ENCODE peak calls at places on chromosome 1, in five cellular contexts. One of them, this sample, is unnamed.

GRCh38 chr1:222974496-222974895 is 159.7 kb downstream of the DISP1 start:
- DNase-seq in CD8-positive, alpha-beta memory T cell: no peak
- DNase-seq in HCT116: no peak
- DNase-seq in IMR-90: peak
- DNase-seq in CD4-positive, alpha-beta T cell: no peak
- DNase-seq in this sample: no peak

GRCh38 chr1:90964444-90965035 is 57.3 kb downstream of the ZNF644 start:
- DNase-seq in IMR-90: peak
- DNase-seq in HCT116: peak
- DNase-seq in CD4-positive, alpha-beta T cell: no peak
- DNase-seq in CD8-positive, alpha-beta memory T cell: no peak
- DNase-seq in this sample: no peak

GRCh38 chr1:117970251-117970650 is 40.7 kb downstream of the WDR3 start:
- DNase-seq in CD4-positive, alpha-beta T cell: no peak
- DNase-seq in HCT116: no peak
- DNase-seq in CD8-positive, alpha-beta memory T cell: no peak
- DNase-seq in IMR-90: no peak
- DNase-seq in this sample: no peak

GRCh38 chr1:211324992-211325775 is 1.4 kb upstream of the TRAF5 start:
- DNase-seq in HCT116: no peak
- DNase-seq in IMR-90: no peak
- DNase-seq in CD4-positive, alpha-beta T cell: no peak
- DNase-seq in CD8-positive, alpha-beta memory T cell: no peak
- DNase-seq in this sample: no peak

GRCh38 chr1:31760901-31761470 is 3.2 kb downstream of the ADGRB2 start:
- DNase-seq in IMR-90: peak
- DNase-seq in CD4-positive, alpha-beta T cell: peak
- DNase-seq in CD8-positive, alpha-beta memory T cell: peak
- DNase-seq in HCT116: no peak
- DNase-seq in this sample: no peak

GRCh38 chr1:18978706-18979105 is 22.2 kb upstream of the IFFO2 start:
- DNase-seq in IMR-90: no peak
- DNase-seq in HCT116: no peak
- DNase-seq in CD8-positive, alpha-beta memory T cell: no peak
- DNase-seq in CD4-positive, alpha-beta T cell: no peak
- DNase-seq in this sample: no peak

GRCh38 chr1:62433861-62434611 is 2.8 kb upstream of the USP1 start:
- DNase-seq in CD8-positive, alpha-beta memory T cell: no peak
- DNase-seq in IMR-90: no peak
- DNase-seq in CD4-positive, alpha-beta T cell: no peak
- DNase-seq in HCT116: no peak
- DNase-seq in this sample: no peak

GRCh38 chr1:202005958-202006357 is 4.4 kb upstream of the ELF3 start:
- DNase-seq in IMR-90: no peak
- DNase-seq in HCT116: no peak
- DNase-seq in CD8-positive, alpha-beta memory T cell: no peak
- DNase-seq in CD4-positive, alpha-beta T cell: no peak
- DNase-seq in this sample: no peak

GRCh38 chr1:235088907-235089306 is 39.7 kb downstream of the TOMM20 start:
- DNase-seq in CD4-positive, alpha-beta T cell: no peak
- DNase-seq in IMR-90: no peak
- DNase-seq in HCT116: no peak
- DNase-seq in CD8-positive, alpha-beta memory T cell: no peak
- DNase-seq in this sample: no peak

GRCh38 chr1:100631015-100631521 is 88.5 kb upstream of the VCAM1 start:
- DNase-seq in CD8-positive, alpha-beta memory T cell: no peak
- DNase-seq in CD4-positive, alpha-beta T cell: no peak
- DNase-seq in HCT116: no peak
- DNase-seq in IMR-90: peak
- DNase-seq in this sample: no peak

GRCh38 chr1:203690730-203691129 is 64.1 kb downstream of the ATP2B4 start:
- DNase-seq in IMR-90: no peak
- DNase-seq in CD8-positive, alpha-beta memory T cell: no peak
- DNase-seq in HCT116: no peak
- DNase-seq in CD4-positive, alpha-beta T cell: no peak
- DNase-seq in this sample: no peak

GRCh38 chr1:181263444-181263843 is 174.9 kb downstream of the IER5 start:
- DNase-seq in CD8-positive, alpha-beta memory T cell: no peak
- DNase-seq in HCT116: no peak
- DNase-seq in CD4-positive, alpha-beta T cell: no peak
- DNase-seq in IMR-90: no peak
- DNase-seq in this sample: no peak
- H3K27ac ChIP-seq in CD8-positive, alpha-beta memory T cell: no peak
- H3K27ac ChIP-seq in HCT116: no peak
- H3K27ac ChIP-seq in CD4-positive, alpha-beta T cell: no peak
- H3K27ac ChIP-seq in IMR-90: no peak
- H3K27ac ChIP-seq in this sample: no peak

GRCh38 chr1:9836632-9836960 is 12.8 kb upstream of the CLSTN1 start:
- DNase-seq in IMR-90: no peak
- DNase-seq in CD8-positive, alpha-beta memory T cell: no peak
- DNase-seq in CD4-positive, alpha-beta T cell: no peak
- DNase-seq in HCT116: no peak
- DNase-seq in this sample: peak
- H3K27ac ChIP-seq in IMR-90: no peak
- H3K27ac ChIP-seq in CD8-positive, alpha-beta memory T cell: no peak
- H3K27ac ChIP-seq in CD4-positive, alpha-beta T cell: no peak
- H3K27ac ChIP-seq in HCT116: no peak
- H3K27ac ChIP-seq in this sample: peak

GRCh38 chr1:226983998-226984364 is 43.9 kb downstream of the COQ8A start:
- DNase-seq in CD8-positive, alpha-beta memory T cell: no peak
- DNase-seq in IMR-90: no peak
- DNase-seq in CD4-positive, alpha-beta T cell: no peak
- DNase-seq in HCT116: no peak
- DNase-seq in this sample: no peak

GRCh38 chr1:226983247-226983997 is 43.3 kb downstream of the COQ8A start:
- DNase-seq in IMR-90: no peak
- DNase-seq in CD8-positive, alpha-beta memory T cell: no peak
- DNase-seq in CD4-positive, alpha-beta T cell: no peak
- DNase-seq in HCT116: no peak
- DNase-seq in this sample: no peak

GRCh38 chr1:226981838-226982237 is 41.7 kb downstream of the COQ8A start:
- DNase-seq in CD8-positive, alpha-beta memory T cell: no peak
- DNase-seq in HCT116: no peak
- DNase-seq in IMR-90: no peak
- DNase-seq in CD4-positive, alpha-beta T cell: no peak
- DNase-seq in this sample: no peak

GRCh38 chr1:226981386-226981817 is 41.3 kb downstream of the COQ8A start:
- DNase-seq in IMR-90: no peak
- DNase-seq in CD8-positive, alpha-beta memory T cell: no peak
- DNase-seq in HCT116: no peak
- DNase-seq in CD4-positive, alpha-beta T cell: no peak
- DNase-seq in this sample: no peak

GRCh38 chr1:226982451-226983177 is 42.5 kb downstream of the COQ8A start:
- DNase-seq in HCT116: no peak
- DNase-seq in CD4-positive, alpha-beta T cell: no peak
- DNase-seq in IMR-90: no peak
- DNase-seq in CD8-positive, alpha-beta memory T cell: no peak
- DNase-seq in this sample: no peak
- H3K27ac ChIP-seq in HCT116: no peak
- H3K27ac ChIP-seq in CD4-positive, alpha-beta T cell: no peak
- H3K27ac ChIP-seq in IMR-90: no peak
- H3K27ac ChIP-seq in CD8-positive, alpha-beta memory T cell: no peak
- H3K27ac ChIP-seq in this sample: no peak

DNA sequence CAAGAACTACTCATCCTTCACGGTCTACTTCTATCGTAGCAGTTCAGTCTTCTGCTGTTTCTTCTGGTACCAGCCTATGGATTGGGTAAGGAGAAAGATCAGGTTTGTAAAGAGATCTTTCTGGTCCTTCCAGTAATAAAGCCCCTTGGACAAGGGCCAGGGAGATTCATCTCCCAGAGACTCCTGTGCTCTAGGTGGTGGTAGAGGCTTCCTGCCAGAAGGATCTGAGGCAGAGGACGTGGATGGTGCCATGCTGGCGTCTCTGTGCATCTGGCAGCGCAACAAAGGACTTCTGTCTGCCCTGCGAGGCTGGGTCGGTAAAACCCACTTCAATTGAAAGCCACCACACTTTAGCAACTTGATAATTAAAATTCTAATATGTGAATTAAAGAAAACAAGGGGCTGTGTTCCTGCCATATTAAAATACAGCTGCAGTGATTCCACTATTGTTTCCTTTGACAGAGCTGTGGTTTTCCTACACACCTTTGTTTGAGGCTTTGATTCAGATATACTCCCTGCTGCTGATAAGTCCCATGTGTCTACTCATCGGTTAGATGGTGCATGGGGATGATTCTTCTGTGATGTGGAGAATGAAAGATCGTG is 73.6 kb downstream of the ROR1 start:
- DNase-seq in CD4-positive, alpha-beta T cell: no peak
- DNase-seq in HCT116: no peak
- DNase-seq in IMR-90: no peak
- DNase-seq in CD8-positive, alpha-beta memory T cell: no peak
- DNase-seq in this sample: peak
- H3K27ac ChIP-seq in CD4-positive, alpha-beta T cell: no peak
- H3K27ac ChIP-seq in HCT116: no peak
- H3K27ac ChIP-seq in IMR-90: no peak
- H3K27ac ChIP-seq in CD8-positive, alpha-beta memory T cell: no peak
- H3K27ac ChIP-seq in this sample: no peak

DNA sequence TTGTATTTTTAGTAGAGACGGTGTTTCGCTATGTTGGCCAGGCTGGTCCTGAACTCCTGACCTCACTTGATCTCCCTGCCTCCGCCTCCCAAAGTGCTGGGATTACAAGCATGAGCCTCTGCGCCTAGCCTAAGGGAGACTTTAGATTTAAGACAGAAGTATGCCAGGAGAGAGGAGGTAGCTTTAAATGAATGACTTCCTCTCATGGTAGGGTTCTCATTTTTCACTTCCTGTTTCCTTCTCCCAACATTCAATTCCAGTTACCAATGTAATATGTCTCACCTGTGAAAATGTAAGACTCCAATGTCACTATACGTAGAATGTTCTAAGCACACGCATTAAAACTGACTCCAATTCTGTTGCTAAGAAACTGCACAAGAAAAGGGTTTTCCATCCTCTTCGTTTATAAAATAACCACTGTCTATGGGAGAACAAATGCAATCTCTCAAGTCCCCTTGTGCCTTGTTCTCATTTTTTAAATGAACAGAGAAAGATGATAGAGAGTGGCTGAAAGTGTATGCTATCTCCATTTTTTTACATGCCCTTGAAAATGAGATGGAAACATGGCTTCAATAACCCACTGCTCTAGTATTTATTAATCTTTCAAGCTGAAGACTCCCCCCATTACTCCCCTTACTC is 140.0 kb downstream of the SLC45A1 start:
- DNase-seq in CD8-positive, alpha-beta memory T cell: no peak
- DNase-seq in IMR-90: no peak
- DNase-seq in CD4-positive, alpha-beta T cell: no peak
- DNase-seq in HCT116: no peak
- DNase-seq in this sample: no peak
- H3K27ac ChIP-seq in CD8-positive, alpha-beta memory T cell: no peak
- H3K27ac ChIP-seq in IMR-90: peak
- H3K27ac ChIP-seq in CD4-positive, alpha-beta T cell: no peak
- H3K27ac ChIP-seq in HCT116: no peak
- H3K27ac ChIP-seq in this sample: no peak

GRCh38 chr1:36236302-36236701 is 12.1 kb downstream of the THRAP3 start:
- DNase-seq in CD4-positive, alpha-beta T cell: no peak
- DNase-seq in CD8-positive, alpha-beta memory T cell: no peak
- DNase-seq in IMR-90: no peak
- DNase-seq in HCT116: no peak
- DNase-seq in this sample: no peak

GRCh38 chr1:36232212-36233031 is 8.2 kb downstream of the THRAP3 start:
- DNase-seq in IMR-90: no peak
- DNase-seq in HCT116: no peak
- DNase-seq in CD8-positive, alpha-beta memory T cell: no peak
- DNase-seq in CD4-positive, alpha-beta T cell: no peak
- DNase-seq in this sample: no peak

GRCh38 chr1:36225298-36225899 is 1.2 kb downstream of the THRAP3 start:
- DNase-seq in CD8-positive, alpha-beta memory T cell: no peak
- DNase-seq in IMR-90: peak
- DNase-seq in CD4-positive, alpha-beta T cell: no peak
- DNase-seq in HCT116: no peak
- DNase-seq in this sample: no peak

GRCh38 chr1:36231191-36231590 is 6.9 kb downstream of the THRAP3 start:
- DNase-seq in CD4-positive, alpha-beta T cell: no peak
- DNase-seq in CD8-positive, alpha-beta memory T cell: no peak
- DNase-seq in HCT116: no peak
- DNase-seq in IMR-90: no peak
- DNase-seq in this sample: no peak
- H3K27ac ChIP-seq in CD4-positive, alpha-beta T cell: no peak
- H3K27ac ChIP-seq in CD8-positive, alpha-beta memory T cell: no peak
- H3K27ac ChIP-seq in HCT116: no peak
- H3K27ac ChIP-seq in IMR-90: no peak
- H3K27ac ChIP-seq in this sample: peak

GRCh38 chr1:42931911-42932422 is 26.7 kb downstream of the SLC2A1 start:
- DNase-seq in HCT116: no peak
- DNase-seq in IMR-90: no peak
- DNase-seq in CD4-positive, alpha-beta T cell: peak
- DNase-seq in CD8-positive, alpha-beta memory T cell: peak
- DNase-seq in this sample: no peak
- H3K27ac ChIP-seq in HCT116: peak
- H3K27ac ChIP-seq in IMR-90: peak
- H3K27ac ChIP-seq in CD4-positive, alpha-beta T cell: peak
- H3K27ac ChIP-seq in CD8-positive, alpha-beta memory T cell: peak
- H3K27ac ChIP-seq in this sample: peak

This sample was measured in epithelial cell of prostate.